ENCODE peak calls at places on chromosomes 7 and 10, in four cellular contexts. One of them, this sample, is unnamed.

GRCh38 chr7:116177009-116177408 is 33.3 kb upstream of the TES start:
- DNase-seq in bronchial epithelial cell: peak; percentile 87
- DNase-seq in HCT116: no peak
- DNase-seq in uterus: no peak
- DNase-seq in this sample: no peak

GRCh38 chr7:28316489-28316888 is 95.8 kb upstream of the CREB5 start:
- DNase-seq in bronchial epithelial cell: peak; percentile 32
- DNase-seq in HCT116: no peak
- DNase-seq in uterus: no peak
- DNase-seq in this sample: no peak

GRCh38 chr7:192035-192649 is at the start of gene FAM20C:
- DNase-seq in bronchial epithelial cell: peak; percentile 47
- DNase-seq in HCT116: peak; percentile 23
- DNase-seq in uterus: peak; percentile 84
- DNase-seq in this sample: peak; percentile 85

GRCh38 chr10:77692782-77693181 is 55.2 kb upstream of the KCNMA1 start:
- DNase-seq in bronchial epithelial cell: peak; percentile 74
- DNase-seq in HCT116: no peak
- DNase-seq in uterus: no peak
- DNase-seq in this sample: no peak

GRCh38 chr10:118712930-118713634 is 41.7 kb downstream of the CACUL1 start:
- DNase-seq in bronchial epithelial cell: no peak
- DNase-seq in HCT116: no peak
- DNase-seq in uterus: no peak
- DNase-seq in this sample: no peak

GRCh38 chr7:82247814-82248433 is 195.7 kb downstream of the CACNA2D1 start:
- DNase-seq in bronchial epithelial cell: peak; percentile 26
- DNase-seq in HCT116: peak; percentile 8
- DNase-seq in uterus: no peak
- DNase-seq in this sample: no peak

GRCh38 chr10:70293169-70293813 is 9.5 kb upstream of the NPFFR1 start:
- DNase-seq in bronchial epithelial cell: no peak
- DNase-seq in HCT116: no peak
- DNase-seq in uterus: no peak
- DNase-seq in this sample: no peak

GRCh38 chr7:139600306-139600705 is 76.8 kb downstream of the CLEC2L start:
- DNase-seq in bronchial epithelial cell: no peak
- DNase-seq in HCT116: no peak
- DNase-seq in uterus: no peak
- DNase-seq in this sample: no peak

GRCh38 chr7:28174442-28174841 is 6.2 kb downstream of the JAZF1 start:
- DNase-seq in bronchial epithelial cell: no peak
- DNase-seq in HCT116: no peak
- DNase-seq in uterus: no peak
- DNase-seq in this sample: no peak

GRCh38 chr10:103181244-103181643 is 11.8 kb downstream of the NT5C2 start:
- DNase-seq in bronchial epithelial cell: no peak
- DNase-seq in HCT116: no peak
- DNase-seq in uterus: no peak
- DNase-seq in this sample: no peak

GRCh38 chr7:22083711-22084289 is 138.1 kb upstream of the CDCA7L start:
- DNase-seq in bronchial epithelial cell: peak; percentile 31
- DNase-seq in HCT116: no peak
- DNase-seq in uterus: no peak
- DNase-seq in this sample: no peak

GRCh38 chr10:30062090-30062489 is 2.7 kb upstream of the JCAD start:
- DNase-seq in bronchial epithelial cell: no peak
- DNase-seq in HCT116: no peak
- DNase-seq in uterus: no peak
- DNase-seq in this sample: no peak

GRCh38 chr7:96236198-96237039 is 85.5 kb downstream of the SLC25A13 start:
- DNase-seq in bronchial epithelial cell: peak; percentile 76
- DNase-seq in HCT116: peak; percentile 18
- DNase-seq in uterus: peak; percentile 75
- DNase-seq in this sample: no peak

GRCh38 chr10:921471-922414 is 9.8 kb downstream of the LARP4B start:
- DNase-seq in bronchial epithelial cell: peak; percentile 33
- DNase-seq in HCT116: no peak
- DNase-seq in uterus: no peak
- DNase-seq in this sample: no peak

GRCh38 chr10:71995880-71996597 is 31.8 kb downstream of the CHST3 start:
- DNase-seq in bronchial epithelial cell: no peak
- DNase-seq in HCT116: no peak
- DNase-seq in uterus: no peak
- DNase-seq in this sample: no peak

GRCh38 chr7:93011351-93012294 is 106.2 kb downstream of the SAMD9 start:
- DNase-seq in bronchial epithelial cell: peak; percentile 95
- DNase-seq in HCT116: no peak
- DNase-seq in uterus: no peak
- DNase-seq in this sample: no peak

GRCh38 chr7:114533151-114533550 is 118.5 kb downstream of the FOXP2 start:
- DNase-seq in bronchial epithelial cell: peak; percentile 4
- DNase-seq in HCT116: no peak
- DNase-seq in uterus: no peak
- DNase-seq in this sample: no peak

GRCh38 chr7:157807510-157807909 is 470.7 kb downstream of the DNAJB6 start:
- DNase-seq in bronchial epithelial cell: peak; percentile 9
- DNase-seq in HCT116: peak; percentile 40
- DNase-seq in uterus: no peak
- DNase-seq in this sample: no peak

GRCh38 chr7:73864981-73865711 is 4.2 kb downstream of the TMEM270 start:
- DNase-seq in bronchial epithelial cell: no peak
- DNase-seq in HCT116: no peak
- DNase-seq in uterus: no peak
- DNase-seq in this sample: no peak

GRCh38 chr10:49668684-49669083 is 10.8 kb upstream of the C10orf53 start:
- DNase-seq in bronchial epithelial cell: no peak
- DNase-seq in HCT116: no peak
- DNase-seq in uterus: no peak
- DNase-seq in this sample: no peak

GRCh38 chr10:128221787-128222186 is 95.6 kb upstream of the MKI67 start:
- DNase-seq in bronchial epithelial cell: no peak
- DNase-seq in HCT116: no peak
- DNase-seq in uterus: no peak
- DNase-seq in this sample: no peak

GRCh38 chr7:104584620-104585019 is 256.2 kb downstream of the LHFPL3 start:
- DNase-seq in bronchial epithelial cell: peak; percentile 18
- DNase-seq in HCT116: no peak
- DNase-seq in uterus: no peak
- DNase-seq in this sample: no peak

GRCh38 chr10:78742730-78743615 is 325.8 kb upstream of the ZMIZ1 start:
- DNase-seq in bronchial epithelial cell: no peak
- DNase-seq in HCT116: no peak
- DNase-seq in uterus: no peak
- DNase-seq in this sample: no peak

GRCh38 chr10:6542999-6543430 is 37.1 kb downstream of the PRKCQ start:
- DNase-seq in bronchial epithelial cell: no peak
- DNase-seq in HCT116: no peak
- DNase-seq in uterus: no peak
- DNase-seq in this sample: no peak

GRCh38 chr10:132709471-132709951 is 76.4 kb downstream of the NKX6-2 start:
- DNase-seq in bronchial epithelial cell: no peak
- DNase-seq in HCT116: no peak
- DNase-seq in uterus: no peak
- DNase-seq in this sample: no peak

GRCh38 chr10:14200645-14201534 is 129.8 kb downstream of the FRMD4A start:
- DNase-seq in bronchial epithelial cell: no peak
- DNase-seq in HCT116: no peak
- DNase-seq in uterus: no peak
- DNase-seq in this sample: no peak

GRCh38 chr7:140623995-140624902 is 16.4 kb downstream of the DENND2A start:
- DNase-seq in bronchial epithelial cell: no peak
- DNase-seq in HCT116: no peak
- DNase-seq in uterus: peak; percentile 74
- DNase-seq in this sample: no peak

GRCh38 chr10:32298066-32298812 is 48.7 kb downstream of the EPC1 start:
- DNase-seq in bronchial epithelial cell: peak; percentile 85
- DNase-seq in HCT116: peak; percentile 13
- DNase-seq in uterus: no peak
- DNase-seq in this sample: no peak

GRCh38 chr7:32893225-32893560 is 1.6 kb upstream of the KBTBD2 start:
- DNase-seq in bronchial epithelial cell: peak; percentile 43
- DNase-seq in HCT116: no peak
- DNase-seq in uterus: no peak
- DNase-seq in this sample: no peak

GRCh38 chr10:25974897-25975459 is 40.9 kb downstream of the MYO3A start:
- DNase-seq in bronchial epithelial cell: no peak
- DNase-seq in HCT116: no peak
- DNase-seq in uterus: no peak
- DNase-seq in this sample: no peak

GRCh38 chr10:129601737-129602136 is 134.7 kb downstream of the MGMT start:
- DNase-seq in bronchial epithelial cell: no peak
- DNase-seq in HCT116: no peak
- DNase-seq in uterus: no peak
- DNase-seq in this sample: no peak

GRCh38 chr7:118476036-118476435 is 251.5 kb downstream of the ANKRD7 start:
- DNase-seq in bronchial epithelial cell: no peak
- DNase-seq in HCT116: no peak
- DNase-seq in uterus: no peak
- DNase-seq in this sample: no peak

GRCh38 chr10:114917927-114918672 is 19.9 kb upstream of the TRUB1 start:
- DNase-seq in bronchial epithelial cell: peak; percentile 90
- DNase-seq in HCT116: no peak
- DNase-seq in uterus: no peak
- DNase-seq in this sample: no peak

GRCh38 chr7:3162286-3162685 is 118.6 kb upstream of the CARD11 start:
- DNase-seq in bronchial epithelial cell: no peak
- DNase-seq in HCT116: no peak
- DNase-seq in uterus: no peak
- DNase-seq in this sample: no peak

GRCh38 chr7:34036069-34036920 is 131.0 kb downstream of the BMPER start:
- DNase-seq in bronchial epithelial cell: peak; percentile 87
- DNase-seq in HCT116: peak; percentile 61
- DNase-seq in uterus: no peak
- DNase-seq in this sample: no peak

DNA sequence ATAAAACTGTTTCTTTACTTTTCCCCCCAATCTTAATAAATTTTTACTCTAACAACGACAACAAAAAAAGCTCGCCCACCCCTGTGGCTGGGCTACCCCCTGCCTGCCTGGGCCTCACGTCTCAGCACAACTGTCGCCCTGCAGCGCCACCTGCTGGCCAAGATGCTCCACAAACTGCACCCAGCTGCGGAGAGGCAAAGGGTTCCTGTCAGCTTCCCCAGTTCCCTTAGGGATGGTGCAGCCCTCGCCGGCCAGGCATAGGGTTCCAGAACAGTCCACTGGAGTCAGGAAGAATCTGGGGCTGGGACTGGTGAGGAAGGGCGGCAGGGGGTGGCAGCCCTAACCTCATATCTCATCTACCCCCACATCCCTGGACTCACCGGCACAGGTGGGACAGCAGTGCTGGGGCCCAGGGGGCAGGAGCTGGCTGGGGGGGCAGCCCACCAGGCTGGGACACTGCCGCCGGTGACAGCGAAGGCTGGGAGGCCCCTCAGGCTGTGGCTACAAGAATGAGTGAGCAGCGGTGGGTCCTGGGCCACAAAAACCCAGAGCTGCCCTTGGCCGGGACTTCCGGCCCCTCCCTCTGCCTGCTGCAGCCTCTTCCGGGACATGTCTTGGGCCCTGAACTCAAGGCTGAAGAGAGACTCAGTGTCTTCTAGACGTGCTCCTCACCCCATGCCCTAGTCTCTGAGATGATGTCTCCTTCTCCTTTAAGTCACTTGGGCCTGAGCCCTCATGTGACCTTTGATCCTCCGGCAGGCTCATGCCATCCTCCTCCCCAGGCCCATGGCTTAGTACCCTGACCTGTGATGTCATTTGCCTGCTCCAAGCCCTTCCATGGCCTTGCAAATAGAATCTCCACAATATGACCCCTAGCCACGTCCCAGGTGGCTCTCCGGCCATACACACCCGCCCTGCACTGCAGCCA is 21.2 kb downstream of the ATP6V1F start:
- DNase-seq in bronchial epithelial cell: peak; percentile 46
- DNase-seq in HCT116: peak; percentile 58
- DNase-seq in uterus: peak; percentile 79
- DNase-seq in this sample: peak; percentile 84
- H3K4me3 ChIP-seq in bronchial epithelial cell: no peak overlapping the region
- H3K4me3 ChIP-seq in HCT116: no peak overlapping the region
- H3K4me3 ChIP-seq in uterus: no peak overlapping the region
- H3K4me3 ChIP-seq in this sample: no peak overlapping the region

GRCh38 chr7:155587486-155587885 is 41.1 kb upstream of the CNPY1 start:
- DNase-seq in bronchial epithelial cell: no peak
- DNase-seq in HCT116: no peak
- DNase-seq in uterus: no peak
- DNase-seq in this sample: no peak

GRCh38 chr7:155585956-155586355 is 39.6 kb upstream of the CNPY1 start:
- DNase-seq in bronchial epithelial cell: no peak
- DNase-seq in HCT116: no peak
- DNase-seq in uterus: no peak
- DNase-seq in this sample: no peak

GRCh38 chr7:155585532-155585895 is 39.2 kb upstream of the CNPY1 start:
- DNase-seq in bronchial epithelial cell: no peak
- DNase-seq in HCT116: no peak
- DNase-seq in uterus: no peak
- DNase-seq in this sample: no peak

GRCh38 chr7:155588468-155588998 is 42.2 kb upstream of the CNPY1 start:
- DNase-seq in bronchial epithelial cell: no peak
- DNase-seq in HCT116: no peak
- DNase-seq in uterus: no peak
- DNase-seq in this sample: no peak

DNA sequence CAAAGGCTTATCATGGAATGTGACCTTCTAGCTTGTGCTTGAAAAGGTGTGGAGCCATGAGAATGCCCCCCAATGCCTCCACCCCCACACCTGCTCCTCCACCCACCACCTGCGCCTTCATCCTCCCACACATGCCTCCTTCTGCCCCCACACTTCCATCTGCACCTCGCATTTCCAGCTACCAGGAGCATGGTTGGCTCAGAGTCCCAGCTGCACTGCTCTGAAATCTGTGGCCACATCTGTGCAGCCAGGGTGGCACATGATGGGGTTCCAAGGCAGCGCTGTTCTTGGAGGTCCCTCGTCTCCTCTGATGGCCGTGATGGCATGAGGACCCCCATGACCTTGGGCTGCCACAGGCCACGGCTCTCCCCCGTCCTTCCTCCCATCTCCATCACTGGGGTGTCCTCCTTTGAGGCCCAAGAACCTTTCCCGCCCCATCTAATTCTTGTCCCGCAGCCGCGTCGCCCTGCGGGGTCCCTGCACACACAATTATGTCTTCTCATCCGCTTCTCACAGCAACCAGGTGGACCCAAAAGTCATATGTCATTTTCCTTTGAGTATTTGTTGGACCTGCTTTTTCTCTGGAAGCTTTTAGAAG is 40.6 kb upstream of the CNPY1 start:
- DNase-seq in bronchial epithelial cell: no peak
- DNase-seq in HCT116: no peak
- DNase-seq in uterus: no peak
- DNase-seq in this sample: no peak
- TF ChIP-seq CTCF in bronchial epithelial cell: no peak
- TF ChIP-seq CTCF in HCT116: no peak
- TF ChIP-seq CTCF in uterus: no peak
- TF ChIP-seq CTCF in this sample: no peak

GRCh38 chr7:36286688-36287087 is 103.0 kb upstream of the ANLN start:
- DNase-seq in bronchial epithelial cell: no peak
- DNase-seq in HCT116: no peak
- DNase-seq in uterus: no peak
- DNase-seq in this sample: no peak
- H3K4me3 ChIP-seq in bronchial epithelial cell: no peak overlapping the region
- H3K4me3 ChIP-seq in HCT116: no peak overlapping the region
- H3K4me3 ChIP-seq in uterus: no peak overlapping the region
- H3K4me3 ChIP-seq in this sample: no peak overlapping the region

GRCh38 chr10:101602767-101603398 is 14.8 kb downstream of the DPCD start:
- DNase-seq in bronchial epithelial cell: peak; percentile 60
- DNase-seq in HCT116: peak; percentile 71
- DNase-seq in uterus: peak; percentile 67
- DNase-seq in this sample: peak; percentile 84
- TF ChIP-seq CTCF in bronchial epithelial cell: peak; percentile 81
- TF ChIP-seq CTCF in HCT116: peak; percentile 97
- TF ChIP-seq CTCF in uterus: peak; percentile 51
- TF ChIP-seq CTCF in this sample: peak; percentile 91